ENCODE peak calls at places on chromosome 12, in four cellular contexts. T is WTC11, Z is K562, L is HepG2. A is an unnamed sample.

GRCh38 chr12:1805441-1806081 is 14.8 kb upstream of the LRTM2 start:
- DNase-seq in T (peak; percentile 5), Z (no peak), L (no peak), A (no peak)

GRCh38 chr12:132558861-132559623 is 51.3 kb downstream of the LRCOL1 start:
- DNase-seq in T (no peak), Z (no peak), L (no peak), A (no peak)

GRCh38 chr12:81835783-81836182 is 76.6 kb upstream of the PPFIA2 start:
- DNase-seq in T (no peak), Z (no peak), L (no peak), A (no peak)

GRCh38 chr12:27345376-27345775 is 12.7 kb downstream of the BMAL2 start:
- DNase-seq in T (no peak), Z (no peak), L (no peak), A (no peak)

GRCh38 chr12:49227701-49228100 is 37.2 kb upstream of the TUBA1C start:
- DNase-seq in T (no peak), Z (no peak), L (no peak), A (no peak)

GRCh38 chr12:56338643-56339422 is at the start of gene IL23A:
- DNase-seq in T (peak; percentile 68), Z (no peak), L (no peak), A (peak; percentile 61)

GRCh38 chr12:132710422-132711168 is at the start of gene PGAM5:
- DNase-seq in T (peak; percentile 65), Z (peak; percentile 93), L (peak; percentile 72), A (peak; percentile 74)

GRCh38 chr12:54398995-54399793 is 14.7 kb upstream of the ZNF385A start:
- DNase-seq in T (peak; percentile 94), Z (peak; percentile 85), L (peak; percentile 62), A (no peak)

GRCh38 chr12:112858776-112859175 is 48.0 kb upstream of the OAS1 start:
- DNase-seq in T (no peak), Z (no peak), L (no peak), A (no peak)

GRCh38 chr12:15180325-15180724 is 40.9 kb downstream of the RERG start:
- DNase-seq in T (no peak), Z (no peak), L (no peak), A (no peak)

GRCh38 chr12:6089041-6089823 is 35.2 kb downstream of the VWF start:
- DNase-seq in T (peak; percentile 23), Z (no peak), L (peak; percentile 56), A (no peak)

GRCh38 chr12:102631274-102631673 is 150.9 kb upstream of the IGF1 start:
- DNase-seq in T (no peak), Z (no peak), L (no peak), A (no peak)

GRCh38 chr12:89707992-89708792 is 446 bp downstream of the ATP2B1 start:
- DNase-seq in T (peak; percentile 51), Z (peak; percentile 65), L (no peak), A (no peak)

GRCh38 chr12:22626429-22626828 is 1.5 kb downstream of the ETNK1 start:
- DNase-seq in T (no peak), Z (no peak), L (no peak), A (peak; percentile 20)

GRCh38 chr12:77947326-77947725 is 116.6 kb downstream of the NAV3 start:
- DNase-seq in T (no peak), Z (no peak), L (no peak), A (no peak)

GRCh38 chr12:70756118-70756517 is 118.9 kb upstream of the PTPRB start:
- DNase-seq in T (no peak), Z (peak; percentile 52), L (no peak), A (no peak)

GRCh38 chr12:132084681-132085635 is 59.2 kb downstream of the DDX51 start:
- DNase-seq in T (peak; percentile 68), Z (peak; percentile 88), L (peak; percentile 84), A (no peak)

GRCh38 chr12:109134186-109134917 is 18.0 kb downstream of the ACACB start:
- DNase-seq in T (peak; percentile 75), Z (peak; percentile 52), L (no peak), A (no peak)
- TF ChIP-seq CBFB in T (no peak), Z (no peak), L (no peak), A (no peak)

GRCh38 chr12:115362319-115362976 is 678.5 kb upstream of the TBX3 start:
- DNase-seq in T (no peak), Z (no peak), L (no peak), A (no peak)
- TF ChIP-seq CBFB in T (no peak), Z (no peak), L (no peak), A (no peak)

GRCh38 chr12:110583137-110584059 is at the start of gene PPTC7:
- DNase-seq in T (peak; percentile 97), Z (peak; percentile 95), L (peak; percentile 92), A (peak; percentile 91)

GRCh38 chr12:110582286-110583136 is 607 bp downstream of the PPTC7 start:
- DNase-seq in T (peak; percentile 44), Z (peak; percentile 78), L (no peak), A (no peak)

GRCh38 chr12:110581951-110582285 is 1.2 kb downstream of the PPTC7 start:
- DNase-seq in T (no peak), Z (no peak), L (no peak), A (no peak)

GRCh38 chr12:110590059-110590458 is 6.9 kb upstream of the PPTC7 start:
- DNase-seq in T (no peak), Z (no peak), L (no peak), A (no peak)

GRCh38 chr12:110585231-110585799 is 2.2 kb upstream of the PPTC7 start:
- DNase-seq in T (no peak), Z (no peak), L (no peak), A (no peak)
- TF ChIP-seq CBFB in T (no peak), Z (no peak), L (no peak), A (no peak)

GRCh38 chr12:95678684-95679083 is 111.9 kb downstream of the NTN4 start:
- DNase-seq in T (no peak), Z (no peak), L (no peak), A (no peak)

GRCh38 chr12:95687937-95688336 is 102.6 kb downstream of the NTN4 start:
- DNase-seq in T (no peak), Z (no peak), L (no peak), A (no peak)

GRCh38 chr12:95681210-95681765 is 109.3 kb downstream of the NTN4 start:
- DNase-seq in T (no peak), Z (no peak), L (no peak), A (no peak)

DNA sequence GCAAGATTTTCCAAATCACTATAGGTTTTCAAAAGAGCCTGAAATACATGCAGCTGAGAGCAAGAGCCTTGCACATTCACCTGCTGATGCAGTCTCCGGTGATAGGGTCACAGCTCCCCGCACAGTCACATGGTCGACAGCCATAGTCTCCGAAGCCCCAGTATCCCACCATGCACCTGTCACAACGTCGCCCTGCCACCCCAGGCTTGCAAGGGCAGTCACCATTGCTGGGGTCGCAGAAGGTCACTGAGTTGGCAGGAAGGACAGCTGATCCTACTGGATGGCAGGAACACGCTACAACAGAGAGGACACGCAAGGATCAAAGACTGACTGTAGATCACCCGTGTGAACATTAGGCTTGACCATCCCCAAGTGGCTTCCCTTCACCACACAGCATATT is 107.1 kb downstream of the NTN4 start:
- DNase-seq in T (no peak), Z (no peak), L (no peak), A (no peak)
- TF ChIP-seq CBFB in T (no peak), Z (no peak), L (no peak), A (no peak)

GRCh38 chr12:105120551-105120950 is 13.0 kb downstream of the WASHC4 start:
- DNase-seq in T (no peak), Z (peak; percentile 15), L (peak; percentile 61), A (no peak)
- TF ChIP-seq CBFB in T (no peak), Z (no peak), L (no peak), A (no peak)

GRCh38 chr12:59499774-59500173 is 96.1 kb upstream of the SLC16A7 start:
- DNase-seq in T (no peak), Z (no peak), L (no peak), A (peak; percentile 2)

GRCh38 chr12:59500335-59500734 is 95.5 kb upstream of the SLC16A7 start:
- DNase-seq in T (no peak), Z (no peak), L (no peak), A (no peak)

DNA sequence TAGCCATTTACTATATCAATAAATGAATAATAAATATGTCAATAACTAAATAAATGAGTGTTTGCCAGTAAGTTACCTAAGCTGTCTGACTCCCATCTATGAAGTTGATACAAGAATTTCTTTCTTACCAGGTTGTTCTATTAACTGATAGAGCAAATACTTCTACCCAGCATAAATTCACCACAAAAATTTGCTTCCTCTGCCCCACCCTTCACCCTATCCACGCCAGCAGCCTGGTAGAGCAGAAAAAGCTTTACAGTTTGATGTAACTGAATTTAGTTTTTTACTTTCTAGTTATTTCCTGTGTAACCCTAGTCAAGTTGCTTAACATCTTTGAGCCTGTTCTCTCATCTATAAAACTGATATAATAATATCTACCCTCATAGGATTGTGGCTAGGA is 94.9 kb upstream of the SLC16A7 start:
- DNase-seq in T (no peak), Z (no peak), L (no peak), A (no peak)
- TF ChIP-seq CBFB in T (no peak), Z (no peak), L (no peak), A (no peak)

DNA sequence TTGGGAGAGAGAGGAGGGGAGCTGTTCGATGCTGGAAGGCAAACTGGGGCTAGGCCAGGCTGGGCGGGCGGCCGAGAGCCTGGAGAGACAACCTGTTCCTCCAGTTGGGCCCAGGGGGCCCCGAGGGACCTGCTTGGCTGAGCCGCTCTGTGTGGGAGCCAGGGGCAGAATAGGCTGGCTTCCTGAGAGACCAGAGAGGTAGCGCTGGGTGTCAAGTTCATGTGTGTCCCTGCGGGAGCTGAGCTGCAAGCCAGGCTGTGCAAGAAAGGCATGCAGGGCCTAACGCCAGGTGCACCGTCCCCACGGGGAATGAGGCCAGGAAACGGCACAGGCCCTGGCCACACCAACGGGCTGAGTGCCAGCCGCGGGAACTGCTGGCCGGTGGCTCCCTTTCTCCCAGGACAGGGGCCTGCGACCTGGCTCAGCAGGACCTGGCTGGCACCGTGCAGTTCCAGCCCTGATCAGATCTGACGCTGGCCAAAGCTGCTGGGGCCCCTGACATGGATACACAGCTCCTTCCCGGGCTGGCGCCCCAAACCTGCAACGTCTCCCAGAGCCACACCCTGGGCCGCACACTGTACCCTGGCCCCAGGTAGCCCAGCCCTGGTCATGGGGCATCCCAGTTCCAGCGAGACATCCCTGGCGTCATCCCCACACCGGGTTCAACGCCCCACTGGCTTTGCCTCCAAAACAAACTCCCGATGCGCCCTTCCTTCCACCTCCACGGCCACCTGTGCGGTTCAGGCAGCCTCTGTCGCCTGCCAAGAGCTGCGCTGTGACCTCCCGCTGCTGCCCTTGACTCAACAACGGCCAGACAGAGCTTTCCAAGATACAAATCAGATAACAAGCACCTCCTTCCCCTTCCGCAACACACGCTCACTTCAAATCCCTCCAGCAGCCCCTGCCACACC is 65.0 kb downstream of the RFLNA start:
- DNase-seq in T (no peak), Z (no peak), L (no peak), A (no peak)
- TF ChIP-seq CBFB in T (no peak), Z (no peak), L (no peak), A (no peak)